ENCODE peak calls at places on chromosomes 6 and 20, in six cellular contexts. U is left cardiac atrium, F is mesendoderm, O is GDM1, W is HT-29, Q is AG08396. Z is an unnamed sample.

GRCh38 chr6:30990422-30991086 is 7.0 kb downstream of the MUC21 start:
- DNase-seq in U (no peak), F (no peak), O (no peak), W (no peak), Q (no peak), Z (no peak)

GRCh38 chr6:133610271-133610840 is 278.6 kb upstream of the TCF21 start:
- DNase-seq in U (no peak), F (no peak), O (no peak), W (no peak), Q (no peak), Z (no peak)

GRCh38 chr6:29559524-29560287 is at the start of gene UBD:
- DNase-seq in U (no peak), F (no peak), O (no peak), W (no peak), Q (no peak), Z (no peak)

GRCh38 chr20:19889011-19889953 is 127.9 kb upstream of the NAA20 start:
- DNase-seq in U (peak; percentile 73), F (no peak), O (no peak), W (peak; percentile 71), Q (peak; percentile 60), Z (no peak)

GRCh38 chr20:8662433-8662954 is 406.4 kb upstream of the PLCB4 start:
- DNase-seq in U (no peak), F (no peak), O (no peak), W (no peak), Q (no peak), Z (no peak)

GRCh38 chr20:36474563-36474962 is 66.8 kb upstream of the MYL9 start:
- DNase-seq in U (no peak), F (no peak), O (no peak), W (no peak), Q (no peak), Z (no peak)

GRCh38 chr6:107641500-107641931 is 151.6 kb downstream of the SOBP start:
- DNase-seq in U (no peak), F (no peak), O (no peak), W (peak; percentile 63), Q (no peak), Z (no peak)

GRCh38 chr6:84074988-84075781 is 41.6 kb downstream of the MRAP2 start:
- DNase-seq in U (no peak), F (peak; percentile 90), O (no peak), W (peak; percentile 12), Q (no peak), Z (no peak)

GRCh38 chr20:51446656-51447055 is 95.9 kb downstream of the NFATC2 start:
- DNase-seq in U (peak; percentile 60), F (peak; percentile 76), O (no peak), W (peak; percentile 51), Q (peak; percentile 78), Z (no peak)

GRCh38 chr6:169678342-169678741 is 23.5 kb downstream of the WDR27 start:
- DNase-seq in U (no peak), F (no peak), O (no peak), W (no peak), Q (no peak), Z (no peak)

GRCh38 chr6:2433686-2434085 is 188.3 kb upstream of the GMDS start:
- DNase-seq in U (no peak), F (no peak), O (no peak), W (no peak), Q (no peak), Z (peak; percentile 58)

GRCh38 chr6:135638108-135638507 is 140.6 kb upstream of the AHI1 start:
- DNase-seq in U (no peak), F (no peak), O (no peak), W (no peak), Q (no peak), Z (no peak)